ENCODE peak calls at places on chromosomes 16 and 17, in five cellular contexts. H is ovary, Z is right lobe of liver, O is breast epithelium, D is IMR-90. C is an unnamed sample. For H3K9me3, the result is how much of the 10 kb centered on the place peaks cover.

GRCh38 chr17:81712468-81713003 is 452 bp downstream of the SLC25A10 start:
- DNase-seq in D (no peak), H (no peak), O (no peak), Z (no peak), C (no peak)

GRCh38 chr17:62135742-62136141 is 70.7 kb upstream of the MED13 start:
- DNase-seq in D (no peak), O (no peak), Z (no peak), H (no peak), C (no peak)

GRCh38 chr17:68435361-68435760 is 21.9 kb downstream of the WIPI1 start:
- DNase-seq in H (no peak), Z (no peak), O (peak), D (no peak), C (no peak)

GRCh38 chr17:38728290-38728831 is 1.8 kb upstream of the CISD3 start:
- DNase-seq in Z (peak), H (no peak), O (no peak), D (no peak), C (no peak)

GRCh38 chr17:17834974-17835373 is 1.8 kb downstream of the SREBF1 start:
- DNase-seq in D (no peak), Z (no peak), O (no peak), H (no peak), C (no peak)

GRCh38 chr16:73214825-73215481 is 167.0 kb upstream of the ZFHX3 start:
- DNase-seq in O (no peak), H (no peak), Z (no peak), D (peak), C (no peak)

GRCh38 chr17:28038802-28039600 is 3.5 kb upstream of the NLK start:
- DNase-seq in Z (no peak), O (no peak), D (peak), H (no peak), C (no peak)

GRCh38 chr17:79843917-79844815 is 4.9 kb upstream of the CBX4 start:
- DNase-seq in O (no peak), H (peak), Z (peak), D (peak), C (peak)

GRCh38 chr17:44961921-44962350 is 6.2 kb downstream of the C1QL1 start:
- DNase-seq in O (no peak), D (no peak), Z (no peak), H (no peak), C (no peak)

GRCh38 chr17:63774141-63774981 is at the start of gene DDX42:
- DNase-seq in O (peak), H (peak), D (peak), Z (peak), C (peak)

GRCh38 chr17:81794509-81794908 is 9.4 kb upstream of the GCGR start:
- DNase-seq in Z (peak), O (no peak), H (no peak), D (no peak), C (peak)

GRCh38 chr17:75250009-75250471 is 11.4 kb downstream of the GGA3 start:
- DNase-seq in O (no peak), H (no peak), Z (no peak), D (peak), C (no peak)

GRCh38 chr17:49365667-49366066 is 3.6 kb upstream of the ZNF652 start:
- DNase-seq in Z (no peak), O (no peak), H (no peak), D (no peak), C (peak)

GRCh38 chr16:63461248-63461841 is 1425.1 kb upstream of the CDH8 start:
- DNase-seq in O (no peak), H (peak), D (peak), Z (no peak), C (peak)

GRCh38 chr16:10578474-10579316 is 1.7 kb downstream of the EMP2 start:
- DNase-seq in D (no peak), O (peak), Z (no peak), H (peak), C (no peak)

GRCh38 chr17:76935331-76935730 is 67.1 kb downstream of the MGAT5B start:
- DNase-seq in O (no peak), D (peak), Z (no peak), H (no peak), C (no peak)

GRCh38 chr17:42675348-42675983 is 1.3 kb downstream of the PLEKHH3 start:
- DNase-seq in D (no peak), H (peak), O (no peak), Z (peak), C (no peak)

GRCh38 chr17:76442341-76443338 is 10.3 kb downstream of the UBE2O start:
- DNase-seq in Z (no peak), O (no peak), D (peak), H (no peak), C (no peak)

GRCh38 chr17:77400445-77400870 is 259.7 kb downstream of the SEC14L1 start:
- DNase-seq in O (no peak), H (no peak), Z (no peak), D (no peak), C (no peak)

GRCh38 chr16:89737341-89738071 is 16.2 kb downstream of the ZNF276 start:
- DNase-seq in H (no peak), D (no peak), Z (no peak), O (no peak), C (no peak)

GRCh38 chr16:69444873-69445517 is 20.6 kb downstream of the CYB5B start:
- DNase-seq in Z (no peak), O (no peak), D (peak), H (no peak), C (no peak)

GRCh38 chr17:17849863-17850373 is 13.1 kb upstream of the SREBF1 start:
- DNase-seq in H (peak), Z (no peak), O (no peak), D (peak), C (peak)

GRCh38 chr16:24309222-24309905 is 53.2 kb downstream of the CACNG3 start:
- DNase-seq in H (no peak), D (peak), O (no peak), Z (no peak), C (peak)

GRCh38 chr17:1735834-1736347 is 6.8 kb upstream of the SERPINF2 start:
- DNase-seq in Z (peak), D (no peak), H (no peak), O (no peak), C (no peak)

GRCh38 chr17:45784293-45784582 is at the start of gene CRHR1:
- DNase-seq in H (no peak), O (no peak), Z (no peak), D (no peak), C (no peak)

GRCh38 chr17:37752482-37752881 is 7.6 kb upstream of the HNF1B start:
- DNase-seq in Z (no peak), O (no peak), D (peak), H (no peak), C (no peak)

GRCh38 chr16:53456625-53457024 is 22.4 kb downstream of the RBL2 start:
- DNase-seq in O (no peak), Z (no peak), D (no peak), H (no peak), C (no peak)

GRCh38 chr17:73650147-73650546 is 5.9 kb upstream of the SDK2 start:
- DNase-seq in Z (no peak), H (no peak), O (no peak), D (no peak), C (no peak)

GRCh38 chr17:50865868-50866260 is 290 bp downstream of the TOB1 start:
- DNase-seq in O (no peak), H (no peak), Z (no peak), D (no peak), C (no peak)

GRCh38 chr16:30490210-30490609 is 17.7 kb downstream of the ITGAL start:
- DNase-seq in Z (no peak), D (no peak), O (peak), H (no peak), C (no peak)

GRCh38 chr16:53421248-53421647 is 13.0 kb upstream of the RBL2 start:
- DNase-seq in D (no peak), H (no peak), O (no peak), Z (no peak), C (peak)

GRCh38 chr17:75899767-75900468 is 3.2 kb upstream of the TRIM65 start:
- DNase-seq in Z (peak), O (no peak), H (peak), D (no peak), C (no peak)

GRCh38 chr16:65744401-65744800 is 622.1 kb upstream of the CDH5 start:
- DNase-seq in O (no peak), H (no peak), Z (no peak), D (no peak), C (no peak)

GRCh38 chr16:19898924-19899604 is 14.4 kb upstream of the GPRC5B start:
- DNase-seq in D (peak), Z (peak), O (no peak), H (no peak), C (peak)

GRCh38 chr17:17713839-17714238 is 32.6 kb downstream of the RAI1 start:
- DNase-seq in O (no peak), Z (no peak), H (no peak), D (peak), C (peak)

GRCh38 chr16:80580109-80580832 is 39.5 kb downstream of the DYNLRB2 start:
- DNase-seq in D (peak), O (no peak), H (no peak), Z (no peak), C (no peak)

GRCh38 chr16:87834668-87835473 is 34.4 kb downstream of the SLC7A5 start:
- DNase-seq in D (peak), H (no peak), O (no peak), Z (no peak), C (peak)

GRCh38 chr17:79993390-79994221 is 42.1 kb downstream of the TBC1D16 start:
- DNase-seq in Z (peak), H (peak), D (peak), O (peak), C (peak)

DNA sequence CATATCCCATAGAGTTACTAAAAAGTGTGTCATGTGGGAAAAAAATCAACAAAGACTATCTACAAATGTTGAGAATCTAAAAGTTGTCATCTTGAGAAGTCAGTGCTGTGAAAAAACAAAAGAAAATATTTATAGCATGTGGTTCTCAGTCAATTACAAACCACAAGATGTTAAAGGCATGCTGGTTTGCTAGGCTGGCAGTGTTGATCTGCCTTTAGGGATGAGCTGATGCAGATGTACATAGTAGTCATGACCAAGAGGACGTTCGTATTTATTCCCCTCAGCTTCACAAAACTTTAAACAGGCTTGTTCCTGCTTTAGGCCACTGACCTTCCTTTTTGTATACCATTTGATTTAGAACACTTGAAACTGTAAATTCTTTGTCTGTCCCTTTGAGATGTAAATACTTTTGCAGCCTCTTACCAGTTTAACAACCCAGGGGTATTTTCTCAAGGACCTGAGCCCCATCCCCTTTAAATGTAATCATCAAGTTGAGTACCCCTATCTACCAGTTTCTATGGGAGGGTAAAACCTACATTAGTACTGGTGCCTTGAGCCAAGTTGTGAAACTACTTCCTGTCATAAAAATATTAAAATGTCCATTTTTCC is 446.6 kb downstream of the KCNJ18 start:
- DNase-seq in Z (no peak), D (no peak), H (no peak), O (no peak), C (no peak)
- H3K9me3 ChIP-seq in Z (under half), D (under half), H (under half), O (under half), C (under half)

GRCh38 chr17:58381124-58381838 is 29.3 kb upstream of the SUPT4H1 start:
- DNase-seq in H (no peak), D (no peak), O (no peak), Z (peak), C (no peak)

GRCh38 chr17:58377661-58378060 is 25.7 kb upstream of the SUPT4H1 start:
- DNase-seq in Z (no peak), D (no peak), O (no peak), H (no peak), C (no peak)

GRCh38 chr17:58377005-58377660 is 25.1 kb upstream of the SUPT4H1 start:
- DNase-seq in H (no peak), D (no peak), Z (no peak), O (peak), C (no peak)

GRCh38 chr17:58380207-58381123 is 28.5 kb upstream of the SUPT4H1 start:
- DNase-seq in D (no peak), H (no peak), Z (no peak), O (no peak), C (no peak)

DNA sequence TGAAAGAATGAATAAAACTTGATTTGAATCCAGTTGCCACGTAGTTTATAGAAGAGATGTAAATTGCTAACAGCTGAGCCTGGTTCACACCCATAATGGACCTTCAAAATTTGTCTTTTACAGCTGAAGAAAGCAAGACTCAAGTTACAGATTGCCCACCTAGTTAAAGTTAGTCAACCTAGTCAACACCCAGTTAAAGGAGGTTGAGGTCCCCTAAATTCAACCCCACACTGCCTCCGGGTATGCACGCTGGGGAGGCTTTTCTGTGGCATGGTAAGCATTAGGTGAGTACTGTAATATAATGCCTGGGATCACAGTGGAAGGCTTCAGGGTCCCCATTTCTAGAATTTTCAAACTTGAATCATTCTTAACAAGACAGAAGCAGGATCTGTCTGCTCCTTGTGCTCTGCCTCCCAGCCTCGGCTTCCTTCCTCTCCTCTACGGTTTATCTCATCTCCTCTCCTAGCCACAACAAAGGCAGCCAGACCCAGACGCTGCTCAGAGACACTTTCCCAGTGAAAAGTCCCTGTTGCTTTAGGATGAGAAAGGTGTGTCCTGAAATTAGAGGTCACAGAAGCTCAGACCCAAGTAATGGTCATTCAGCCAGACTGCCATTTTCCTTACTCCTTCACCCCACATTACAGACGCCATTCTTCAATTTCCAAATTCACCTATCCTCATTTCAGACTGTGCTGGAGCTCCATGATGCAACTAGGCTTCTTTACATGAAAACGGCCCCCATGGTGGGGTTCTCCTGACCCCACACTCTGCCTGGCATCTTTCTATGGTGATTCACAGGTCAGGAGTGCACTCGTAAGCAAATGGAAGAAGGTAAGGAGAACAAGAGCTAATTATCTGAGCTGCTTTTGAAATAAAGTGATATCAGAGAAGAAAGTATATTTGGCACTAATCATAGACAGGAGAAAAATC is 27.2 kb upstream of the SUPT4H1 start:
- DNase-seq in O (no peak), D (no peak), H (no peak), Z (no peak), C (no peak)
- TF ChIP-seq POLR2A in O (no peak), D (no peak), H (no peak), Z (no peak), C (no peak)

DNA sequence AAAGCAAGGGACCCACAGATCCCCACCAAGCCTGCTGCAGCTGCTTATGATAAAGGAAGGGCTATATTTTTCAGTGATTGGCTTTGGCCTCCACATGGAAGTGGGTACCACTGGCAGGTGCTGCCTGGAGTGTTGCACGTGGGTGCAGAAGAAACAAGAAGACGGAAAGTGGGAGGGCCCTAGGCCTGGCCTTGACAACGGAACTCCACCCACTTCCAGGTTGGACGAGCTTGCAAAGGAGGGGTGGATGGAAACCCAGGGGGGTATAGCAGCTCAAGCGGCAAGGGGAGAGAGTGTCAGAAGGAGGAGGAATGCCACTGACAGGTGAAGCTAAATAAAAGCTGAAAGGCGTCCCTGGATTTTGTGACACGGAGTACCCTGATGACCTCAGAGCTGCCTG is 20.3 kb downstream of the TRIM25 start:
- DNase-seq in D (no peak), Z (no peak), H (no peak), O (no peak), C (no peak)
- H3K9me3 ChIP-seq in D (under half), Z (under half), H (under half), O (under half), C (under half)

GRCh38 chr16:3475604-3476375 is 19.5 kb downstream of the C16orf90 start:
- DNase-seq in H (no peak), Z (no peak), D (no peak), O (no peak), C (no peak)
- TF ChIP-seq POLR2A in H (no peak), Z (no peak), D (no peak), O (no peak), C (no peak)

DNA sequence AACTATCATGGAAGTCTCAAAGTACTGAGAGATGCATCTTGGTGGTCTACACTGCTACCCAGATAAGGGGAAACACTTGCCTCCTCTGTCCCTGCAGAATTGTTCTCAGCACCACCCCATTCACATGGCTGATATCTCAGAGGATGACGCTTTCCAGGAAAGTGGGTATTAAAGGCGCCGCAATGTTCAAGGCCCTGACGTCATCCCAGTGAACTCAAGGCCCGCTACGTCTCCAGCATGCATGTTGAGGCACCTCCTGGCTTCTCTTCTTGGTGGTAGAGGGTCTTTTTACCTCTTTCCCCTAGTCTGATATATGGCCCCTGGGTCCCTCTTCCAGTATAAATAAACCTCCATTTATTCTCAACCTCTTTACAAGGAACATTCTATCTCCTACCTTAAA is 1.0 kb downstream of the OR1A1 start:
- DNase-seq in H (no peak), D (no peak), Z (no peak), O (no peak), C (no peak)
- H3K9me3 ChIP-seq in H (under half), D (under half), Z (under half), O (under half), C (under half)

DNA sequence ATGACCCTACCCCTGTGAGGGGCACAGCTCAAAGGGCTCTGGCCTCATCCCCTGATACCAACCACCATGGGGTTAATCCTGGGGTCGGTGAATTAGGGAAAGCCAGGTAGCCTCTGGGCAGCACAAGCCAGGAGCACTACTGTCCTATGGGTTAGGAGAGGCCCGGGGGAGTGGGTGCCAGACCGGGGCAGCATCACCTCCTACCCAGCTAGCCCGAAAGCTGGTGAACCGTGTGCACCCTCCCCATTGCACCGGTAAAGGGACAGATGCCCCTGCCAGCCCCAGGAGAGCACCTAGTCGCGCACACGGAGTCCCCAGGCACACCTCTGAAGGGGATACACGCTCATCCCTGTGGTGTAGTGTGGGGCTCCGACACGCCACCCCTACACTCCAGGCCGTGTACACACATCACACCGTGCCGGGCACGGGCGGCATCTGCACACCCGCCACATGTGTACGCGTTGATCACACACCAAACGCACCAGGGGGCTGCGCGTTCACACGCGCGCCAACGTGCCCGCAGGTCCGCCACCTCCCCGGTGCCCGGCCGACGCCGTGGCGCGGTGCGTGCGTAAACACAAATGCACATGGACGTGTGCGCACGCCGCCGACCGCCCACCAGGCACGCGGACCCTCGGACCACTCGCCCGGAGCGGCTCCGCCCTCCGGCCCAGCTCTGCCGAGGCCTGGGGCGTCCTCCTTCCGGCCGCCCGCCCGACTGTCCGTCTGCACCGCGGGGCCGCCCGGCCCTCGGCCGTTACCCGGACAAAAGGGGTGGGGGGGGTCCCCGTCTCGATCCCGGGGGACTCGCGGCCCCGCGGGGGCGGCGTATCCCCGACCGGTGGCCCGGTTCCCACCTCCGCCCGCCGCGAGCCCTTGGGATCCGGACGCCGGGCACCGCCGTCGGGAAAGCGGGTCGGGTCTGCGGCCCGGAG is 785 bp downstream of the UBALD1 start:
- DNase-seq in Z (no peak), O (no peak), D (peak), H (peak), C (no peak)
- TF ChIP-seq POLR2A in Z (no peak), O (no peak), D (no peak), H (no peak), C (no peak)

DNA sequence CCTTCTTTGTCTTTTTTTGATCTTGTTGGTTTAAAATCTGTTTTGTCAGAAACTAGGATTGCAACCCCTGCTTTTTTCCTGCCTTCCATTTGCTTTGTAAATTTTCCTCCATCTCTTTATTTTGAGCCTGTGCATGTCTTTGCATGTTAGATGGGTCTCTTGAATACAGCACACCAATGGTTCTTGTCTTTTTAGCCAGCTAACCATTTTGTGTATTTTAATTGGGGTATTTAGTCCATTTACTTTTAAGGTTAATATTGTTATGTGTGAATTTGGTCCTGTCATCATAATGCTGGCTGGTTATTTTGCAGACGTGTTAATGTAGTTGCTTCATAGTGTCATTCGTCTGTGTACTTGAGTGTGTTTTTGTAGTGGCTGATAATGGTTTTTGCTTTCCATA is 26.2 kb downstream of the NFATC3 start:
- DNase-seq in Z (no peak), D (no peak), H (no peak), O (no peak), C (no peak)
- H3K9me3 ChIP-seq in Z (under half), D (under half), H (under half), O (under half), C (under half)